ENCODE peak calls at places on chromosomes 11 and 22, in four cellular contexts. One of them, this sample, is unnamed.

GRCh38 chr11:127066426-127067090 is 66.0 kb upstream of the KIRREL3 start:
- DNase-seq in H1: peak
- DNase-seq in K562: no peak
- DNase-seq in GM12878: no peak
- DNase-seq in this sample: no peak

GRCh38 chr11:108518581-108518980 is 20.4 kb upstream of the POGLUT3 start:
- DNase-seq in H1: no peak
- DNase-seq in K562: no peak
- DNase-seq in GM12878: no peak
- DNase-seq in this sample: no peak

GRCh38 chr22:30680998-30681770 is 13.5 kb upstream of the OSBP2 start:
- DNase-seq in H1: no peak
- DNase-seq in K562: no peak
- DNase-seq in GM12878: no peak
- DNase-seq in this sample: no peak

GRCh38 chr11:129248618-129249017 is 56.5 kb upstream of the ARHGAP32 start:
- DNase-seq in H1: no peak
- DNase-seq in K562: no peak
- DNase-seq in GM12878: no peak
- DNase-seq in this sample: peak

GRCh38 chr11:112221263-112221835 is 4.9 kb upstream of the PTS start:
- DNase-seq in H1: no peak
- DNase-seq in K562: no peak
- DNase-seq in GM12878: no peak
- DNase-seq in this sample: no peak

GRCh38 chr11:394034-394857 is at the start of gene PKP3:
- DNase-seq in H1: no peak
- DNase-seq in K562: peak
- DNase-seq in GM12878: no peak
- DNase-seq in this sample: peak

GRCh38 chr11:71089571-71089970 is 162.8 kb downstream of the SHANK2 start:
- DNase-seq in H1: no peak
- DNase-seq in K562: no peak
- DNase-seq in GM12878: no peak
- DNase-seq in this sample: no peak

GRCh38 chr11:67558084-67558772 is 25.4 kb upstream of the GSTP1 start:
- DNase-seq in H1: no peak
- DNase-seq in K562: no peak
- DNase-seq in GM12878: peak
- DNase-seq in this sample: no peak

GRCh38 chr22:45319319-45319675 is 9.6 kb downstream of the FAM118A start:
- DNase-seq in H1: no peak
- DNase-seq in K562: no peak
- DNase-seq in GM12878: no peak
- DNase-seq in this sample: peak

GRCh38 chr11:96149743-96150555 is 193.0 kb downstream of the MAML2 start:
- DNase-seq in H1: no peak
- DNase-seq in K562: peak
- DNase-seq in GM12878: no peak
- DNase-seq in this sample: peak
- TF ChIP-seq CHD1 in H1: no peak
- TF ChIP-seq CHD1 in K562: no peak
- TF ChIP-seq CHD1 in GM12878: no peak
- TF ChIP-seq CHD1 in this sample: no peak

GRCh38 chr11:94511932-94512781 is at the start of gene C11orf97:
- DNase-seq in H1: peak
- DNase-seq in K562: peak
- DNase-seq in GM12878: no peak
- DNase-seq in this sample: peak
- TF ChIP-seq CHD1 in H1: no peak
- TF ChIP-seq CHD1 in K562: no peak
- TF ChIP-seq CHD1 in GM12878: no peak
- TF ChIP-seq CHD1 in this sample: no peak

DNA sequence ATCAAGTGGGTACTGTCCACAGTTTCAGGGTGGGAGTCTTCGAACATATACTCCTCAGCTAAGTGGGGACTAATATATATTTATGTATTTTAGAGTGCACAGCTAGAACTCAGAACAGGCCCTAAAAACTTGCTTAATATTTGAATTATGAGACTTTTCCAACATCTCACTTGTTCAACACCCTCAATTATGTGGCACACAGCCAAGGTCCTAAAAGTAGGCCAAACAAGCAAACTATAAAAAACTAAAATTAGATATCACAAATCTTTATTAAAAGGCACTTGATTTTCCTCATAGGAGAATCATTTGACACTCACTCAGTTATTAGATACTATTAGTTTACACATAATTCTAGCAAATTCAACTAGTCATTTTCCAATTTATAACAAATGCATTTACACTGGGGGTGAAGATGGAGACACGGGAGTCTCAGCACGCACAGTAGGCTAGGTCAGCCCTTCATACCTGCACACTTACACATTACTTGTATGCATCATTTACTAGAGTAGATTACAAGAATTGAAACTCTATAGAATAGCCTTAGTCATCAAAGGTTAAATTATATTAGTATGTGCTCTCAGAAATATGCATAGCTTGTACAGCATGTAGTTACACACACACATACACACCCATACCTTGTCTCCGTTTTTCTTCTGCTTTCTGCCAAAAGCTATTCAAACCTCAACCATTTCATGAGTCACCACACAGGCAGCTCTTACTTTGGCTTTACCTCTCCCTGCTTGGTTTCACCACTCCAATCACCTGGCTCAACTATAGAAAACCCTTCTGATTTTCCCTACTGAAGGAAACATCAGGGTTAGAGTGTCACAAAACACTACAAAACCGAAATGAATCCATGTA is 171.5 kb downstream of the SBF2 start:
- DNase-seq in H1: no peak
- DNase-seq in K562: no peak
- DNase-seq in GM12878: no peak
- DNase-seq in this sample: peak
- TF ChIP-seq CHD1 in H1: no peak
- TF ChIP-seq CHD1 in K562: no peak
- TF ChIP-seq CHD1 in GM12878: no peak
- TF ChIP-seq CHD1 in this sample: no peak

GRCh38 chr11:3969200-3969599 is 113.7 kb downstream of the STIM1 start:
- DNase-seq in H1: no peak
- DNase-seq in K562: no peak
- DNase-seq in GM12878: no peak
- DNase-seq in this sample: no peak

GRCh38 chr11:3970101-3970500 is 114.6 kb downstream of the STIM1 start:
- DNase-seq in H1: no peak
- DNase-seq in K562: no peak
- DNase-seq in GM12878: no peak
- DNase-seq in this sample: no peak

GRCh38 chr11:3969613-3970012 is 114.1 kb downstream of the STIM1 start:
- DNase-seq in H1: no peak
- DNase-seq in K562: no peak
- DNase-seq in GM12878: no peak
- DNase-seq in this sample: no peak

GRCh38 chr11:3971756-3972404 is 116.4 kb downstream of the STIM1 start:
- DNase-seq in H1: no peak
- DNase-seq in K562: no peak
- DNase-seq in GM12878: no peak
- DNase-seq in this sample: peak

GRCh38 chr11:3972431-3972830 is 117.0 kb downstream of the STIM1 start:
- DNase-seq in H1: no peak
- DNase-seq in K562: no peak
- DNase-seq in GM12878: no peak
- DNase-seq in this sample: no peak
- TF ChIP-seq CHD1 in H1: no peak
- TF ChIP-seq CHD1 in K562: no peak
- TF ChIP-seq CHD1 in GM12878: no peak
- TF ChIP-seq CHD1 in this sample: no peak

GRCh38 chr22:17086301-17086700 is 1.5 kb downstream of the IL17RA start:
- DNase-seq in H1: no peak
- DNase-seq in K562: no peak
- DNase-seq in GM12878: no peak
- DNase-seq in this sample: no peak

GRCh38 chr22:17085277-17086091 is 684 bp downstream of the IL17RA start:
- DNase-seq in H1: peak
- DNase-seq in K562: peak
- DNase-seq in GM12878: no peak
- DNase-seq in this sample: no peak

GRCh38 chr22:17084554-17085276 is at the start of gene IL17RA:
- DNase-seq in H1: peak
- DNase-seq in K562: peak
- DNase-seq in GM12878: peak
- DNase-seq in this sample: peak

GRCh38 chr22:17086750-17087149 is 1.9 kb downstream of the IL17RA start:
- DNase-seq in H1: no peak
- DNase-seq in K562: no peak
- DNase-seq in GM12878: no peak
- DNase-seq in this sample: no peak

GRCh38 chr22:17087176-17088131 is 2.7 kb downstream of the IL17RA start:
- DNase-seq in H1: no peak
- DNase-seq in K562: peak
- DNase-seq in GM12878: peak
- DNase-seq in this sample: peak
- TF ChIP-seq CHD1 in H1: no peak
- TF ChIP-seq CHD1 in K562: no peak
- TF ChIP-seq CHD1 in GM12878: no peak
- TF ChIP-seq CHD1 in this sample: no peak

GRCh38 chr11:56916162-56916561 is 72.6 kb upstream of the OR5AK2 start:
- DNase-seq in H1: no peak
- DNase-seq in K562: no peak
- DNase-seq in GM12878: no peak
- DNase-seq in this sample: no peak
- TF ChIP-seq CHD1 in H1: no peak
- TF ChIP-seq CHD1 in K562: no peak
- TF ChIP-seq CHD1 in GM12878: no peak
- TF ChIP-seq CHD1 in this sample: no peak

GRCh38 chr22:29006346-29006745 is 55.3 kb downstream of the C22orf31 start:
- DNase-seq in H1: no peak
- DNase-seq in K562: no peak
- DNase-seq in GM12878: no peak
- DNase-seq in this sample: no peak
- TF ChIP-seq CHD1 in H1: no peak
- TF ChIP-seq CHD1 in K562: no peak
- TF ChIP-seq CHD1 in GM12878: no peak
- TF ChIP-seq CHD1 in this sample: no peak